ENCODE peak calls at places on chromosome 21, in six cellular contexts. X is uterus, V is AG08395, T is globus pallidus, D is endothelial cell, J is NB4. U is an unnamed sample.

GRCh38 chr21:35475768-35476167 is 426.7 kb upstream of the RUNX1 start:
- DNase-seq in X (no peak), V (no peak), T (no peak), D (no peak), J (peak; percentile 86), U (peak; percentile 100)

GRCh38 chr21:34092241-34092921 is 19.0 kb downstream of the MRPS6 start:
- DNase-seq in X (no peak), V (no peak), T (no peak), D (no peak), J (no peak), U (no peak)

GRCh38 chr21:45386336-45386727 is 18.6 kb upstream of the COL18A1 start:
- DNase-seq in X (no peak), V (no peak), T (no peak), D (no peak), J (no peak), U (no peak)

GRCh38 chr21:28392436-28392835 is 600.2 kb downstream of the LTN1 start:
- DNase-seq in X (no peak), V (no peak), T (no peak), D (no peak), J (no peak), U (no peak)

GRCh38 chr21:44371596-44371995 is 18.2 kb downstream of the TRPM2 start:
- DNase-seq in X (no peak), V (no peak), T (no peak), D (no peak), J (no peak), U (no peak)

GRCh38 chr21:27648560-27648959 is 681.7 kb upstream of the ADAMTS5 start:
- DNase-seq in X (no peak), V (peak; percentile 82), T (no peak), D (no peak), J (no peak), U (no peak)

GRCh38 chr21:32383812-32384211 is 9.0 kb downstream of the URB1 start:
- DNase-seq in X (no peak), V (no peak), T (no peak), D (no peak), J (no peak), U (no peak)

GRCh38 chr21:38120984-38121855 is 135.6 kb upstream of the KCNJ15 start:
- DNase-seq in X (no peak), V (no peak), T (no peak), D (no peak), J (no peak), U (no peak)

GRCh38 chr21:46560568-46561447 is 44.1 kb downstream of the S100B start:
- DNase-seq in X (no peak), V (no peak), T (no peak), D (no peak), J (no peak), U (no peak)

GRCh38 chr21:42165901-42166300 is 53.0 kb upstream of the ABCG1 start:
- DNase-seq in X (no peak), V (no peak), T (no peak), D (no peak), J (no peak), U (no peak)

GRCh38 chr21:46194374-46195334 is 10.4 kb upstream of the SPATC1L start:
- DNase-seq in X (peak; percentile 11), V (no peak), T (no peak), D (no peak), J (no peak), U (no peak)

U was measured in GF-D8.